ENCODE peak calls at places on chromosomes 3 and 15, in six cellular contexts. P, E, G, D, Y and L are unnamed samples.

GRCh38 chr3:136414476-136414875 is 164.3 kb downstream of the PCCB start:
- DNase-seq in P (no peak), E (no peak), G (no peak), D (no peak), Y (peak; percentile 9), L (no peak)

GRCh38 chr3:59880717-59881116 is 830.9 kb upstream of the CFAP20DC start:
- DNase-seq in P (no peak), E (no peak), G (no peak), D (no peak), Y (no peak), L (no peak)

GRCh38 chr15:39801641-39802309 is 19.1 kb upstream of the FSIP1 start:
- DNase-seq in P (peak; percentile 57), E (no peak), G (no peak), D (no peak), Y (peak; percentile 20), L (peak; percentile 66)

GRCh38 chr3:184970186-184970585 is 158.2 kb downstream of the VPS8 start:
- DNase-seq in P (no peak), E (no peak), G (no peak), D (no peak), Y (no peak), L (no peak)

GRCh38 chr15:63818191-63818590 is 15.6 kb downstream of the HERC1 start:
- DNase-seq in P (no peak), E (no peak), G (no peak), D (no peak), Y (no peak), L (no peak)

GRCh38 chr3:186241910-186242821 is 119.9 kb downstream of the DGKG start:
- DNase-seq in P (peak; percentile 87), E (no peak), G (peak; percentile 15), D (peak; percentile 39), Y (peak; percentile 93), L (peak; percentile 80)

GRCh38 chr15:71489570-71489969 is 320.8 kb upstream of the NR2E3 start:
- DNase-seq in P (no peak), E (no peak), G (no peak), D (no peak), Y (no peak), L (no peak)

GRCh38 chr3:160929595-160929994 is 173.6 kb downstream of the PPM1L start:
- DNase-seq in P (no peak), E (no peak), G (no peak), D (peak; percentile 13), Y (no peak), L (no peak)

DNA sequence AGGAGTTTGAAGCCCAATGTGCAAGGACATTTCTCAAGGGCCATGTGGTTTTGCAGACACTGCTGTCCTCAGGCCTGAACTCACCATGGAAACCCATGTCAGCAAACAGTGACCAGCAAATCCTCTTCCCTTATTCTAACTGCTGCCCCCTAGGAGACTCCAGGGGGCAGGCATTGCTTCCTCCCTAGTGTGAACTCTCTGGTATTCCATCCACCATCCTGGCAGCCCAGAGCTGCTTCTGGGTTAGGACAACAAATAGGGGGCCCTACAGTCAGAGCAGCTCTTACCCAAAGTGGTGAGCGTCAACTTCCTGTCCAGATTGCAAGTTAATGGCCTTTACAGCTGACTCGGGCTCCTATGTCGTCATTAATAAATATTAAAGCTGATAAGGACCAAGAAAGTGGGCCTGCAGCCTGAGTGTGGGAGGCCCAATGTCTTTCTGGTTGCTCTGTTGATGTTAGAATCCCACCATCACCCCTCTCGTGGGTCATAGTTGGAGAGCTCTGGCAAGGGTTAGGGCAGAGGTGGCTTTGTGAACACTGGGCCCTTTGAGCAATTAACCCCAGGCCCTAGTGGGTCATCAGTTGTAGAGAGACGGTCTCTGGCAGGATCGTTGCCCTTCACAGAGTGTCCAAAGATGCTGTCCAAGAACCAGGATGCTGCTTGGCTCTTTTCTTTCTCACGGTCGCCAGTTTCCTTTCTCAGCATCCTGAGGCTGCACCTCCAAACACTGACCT is 41.5 kb downstream of the TGM4 start:
- DNase-seq in P (peak; percentile 18), E (no peak), G (no peak), D (no peak), Y (peak; percentile 38), L (no peak)
- TF ChIP-seq CTCF in P (no peak), E (no peak), G (peak; percentile 3), D (peak; percentile 4), Y (peak; percentile 8), L (no peak)

GRCh38 chr15:29698030-29698701 is 124.1 kb downstream of the TJP1 start:
- DNase-seq in P (peak; percentile 76), E (no peak), G (no peak), D (peak; percentile 82), Y (no peak), L (no peak)

GRCh38 chr15:29693225-29693624 is 129.0 kb downstream of the TJP1 start:
- DNase-seq in P (no peak), E (no peak), G (no peak), D (peak; percentile 14), Y (no peak), L (no peak)

GRCh38 chr15:29696950-29697738 is 125.1 kb downstream of the TJP1 start:
- DNase-seq in P (no peak), E (no peak), G (no peak), D (no peak), Y (no peak), L (no peak)

GRCh38 chr15:29692527-29692926 is 129.7 kb downstream of the TJP1 start:
- DNase-seq in P (no peak), E (no peak), G (no peak), D (no peak), Y (no peak), L (no peak)

DNA sequence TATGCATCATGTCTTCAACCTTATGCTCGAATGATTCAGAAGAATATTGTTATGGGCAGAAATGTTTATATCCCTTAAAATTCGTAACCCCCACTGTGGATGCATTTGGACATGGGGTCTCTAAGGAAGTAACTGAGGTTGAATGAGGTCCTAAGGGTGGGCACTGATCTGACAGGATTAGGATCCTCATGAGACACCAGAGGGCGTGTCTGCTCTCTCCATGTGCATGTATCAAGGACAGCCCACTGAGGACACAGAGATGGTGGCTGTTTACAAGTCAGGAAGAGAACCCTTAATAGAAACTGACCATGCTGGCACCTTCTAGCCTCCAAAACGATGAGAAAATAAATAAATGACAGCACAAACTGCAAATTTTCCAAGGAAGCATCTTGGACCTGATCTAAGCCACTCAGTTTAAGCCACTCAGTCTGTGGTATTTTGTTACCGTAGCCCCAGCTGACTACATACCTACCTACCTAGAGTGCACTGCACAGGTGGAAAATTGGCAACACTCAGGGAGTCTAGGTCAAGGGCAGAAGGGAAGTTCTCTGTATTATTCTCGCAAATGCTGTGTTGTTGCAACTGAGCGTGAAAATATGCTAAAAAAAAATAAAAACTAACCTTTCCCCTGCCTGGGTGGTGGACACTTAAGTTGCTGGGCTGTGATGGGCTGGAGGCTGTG is 126.6 kb downstream of the TJP1 start:
- DNase-seq in P (no peak), E (no peak), G (no peak), D (no peak), Y (peak; percentile 26), L (no peak)
- TF ChIP-seq CTCF in P (no peak), E (no peak), G (no peak), D (no peak), Y (peak; percentile 27), L (no peak)

DNA sequence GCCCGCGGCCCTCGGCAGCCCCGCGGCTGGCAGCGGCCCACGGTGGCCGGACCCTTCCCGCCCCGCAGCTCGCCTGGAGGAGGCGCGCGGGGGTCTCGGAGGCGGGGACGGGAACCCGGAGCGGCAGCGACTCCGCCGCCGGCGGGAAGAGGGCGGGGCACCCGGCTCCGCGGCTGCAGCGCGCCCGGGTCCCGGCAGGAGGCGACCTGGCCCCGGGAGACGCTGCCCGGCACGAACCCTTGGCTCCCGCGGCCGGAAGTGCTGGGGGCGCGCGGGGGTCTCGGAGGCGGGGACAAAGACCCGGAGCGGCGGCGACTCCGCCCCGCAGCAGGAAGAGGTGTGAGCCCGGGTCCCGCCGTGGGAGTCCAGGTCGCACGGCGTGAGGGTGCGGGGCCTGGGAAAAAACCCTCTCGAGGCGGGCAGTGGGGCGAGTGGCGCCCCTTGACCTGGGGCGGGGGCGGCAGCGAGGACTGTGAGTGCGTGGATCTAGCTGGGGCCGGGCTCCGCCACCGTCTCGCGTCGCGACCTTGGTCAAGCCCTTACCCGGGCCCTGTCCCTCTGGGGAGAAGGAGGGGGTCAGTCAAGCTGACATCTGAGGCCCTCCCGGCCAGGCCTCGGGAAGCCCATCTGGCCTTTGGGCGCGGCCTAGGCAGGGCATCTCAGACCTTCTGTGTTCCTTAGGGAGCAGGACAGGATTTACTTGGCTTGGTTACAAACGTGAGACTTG is at the start of gene CIB2:
- DNase-seq in P (peak; percentile 87), E (no peak), G (peak; percentile 8), D (peak; percentile 51), Y (peak; percentile 83), L (peak; percentile 96)
- TF ChIP-seq CTCF in P (peak; percentile 94), E (peak; percentile 28), G (peak; percentile 47), D (peak; percentile 37), Y (peak; percentile 41), L (peak; percentile 86)

GRCh38 chr3:197749315-197749600 is 425 bp upstream of the FYTTD1 start:
- DNase-seq in P (peak; percentile 82), E (no peak), G (no peak), D (peak; percentile 34), Y (no peak), L (peak; percentile 65)

GRCh38 chr3:197748597-197749314 is 927 bp upstream of the FYTTD1 start:
- DNase-seq in P (no peak), E (peak; percentile 74), G (no peak), D (peak; percentile 55), Y (no peak), L (no peak)

GRCh38 chr3:197750863-197751737 is 1.4 kb downstream of the FYTTD1 start:
- DNase-seq in P (peak; percentile 78), E (no peak), G (no peak), D (peak; percentile 44), Y (peak; percentile 68), L (peak; percentile 38)

GRCh38 chr3:197749601-197750395 is at the start of gene FYTTD1:
- DNase-seq in P (peak; percentile 96), E (no peak), G (peak; percentile 53), D (peak; percentile 91), Y (peak; percentile 84), L (peak; percentile 93)

GRCh38 chr3:197750396-197750831 is 731 bp downstream of the FYTTD1 start:
- DNase-seq in P (peak; percentile 91), E (no peak), G (peak; percentile 50), D (peak; percentile 66), Y (peak; percentile 81), L (peak; percentile 83)
- TF ChIP-seq CTCF in P (peak; percentile 22), E (no peak), G (peak; percentile 24), D (peak; percentile 8), Y (no peak), L (no peak)

GRCh38 chr15:29938701-29939340 is 116.6 kb upstream of the TJP1 start:
- DNase-seq in P (no peak), E (no peak), G (no peak), D (no peak), Y (no peak), L (no peak)

GRCh38 chr15:29942548-29942947 is 120.3 kb upstream of the TJP1 start:
- DNase-seq in P (no peak), E (no peak), G (no peak), D (no peak), Y (no peak), L (no peak)

GRCh38 chr15:29944925-29945324 is 122.7 kb upstream of the TJP1 start:
- DNase-seq in P (no peak), E (no peak), G (no peak), D (no peak), Y (no peak), L (no peak)

GRCh38 chr15:29939404-29939803 is 117.1 kb upstream of the TJP1 start:
- DNase-seq in P (no peak), E (no peak), G (no peak), D (peak; percentile 53), Y (no peak), L (no peak)

GRCh38 chr15:29942144-29942543 is 119.9 kb upstream of the TJP1 start:
- DNase-seq in P (no peak), E (no peak), G (no peak), D (no peak), Y (peak; percentile 4), L (no peak)
- TF ChIP-seq CTCF in P (peak; percentile 24), E (peak; percentile 10), G (peak; percentile 52), D (peak; percentile 12), Y (no peak), L (no peak)

GRCh38 chr3:15332405-15333098 is at the start of gene SH3BP5:
- DNase-seq in P (peak; percentile 88), E (no peak), G (no peak), D (peak; percentile 69), Y (peak; percentile 76), L (peak; percentile 89)
- TF ChIP-seq CTCF in P (peak; percentile 78), E (peak; percentile 31), G (peak; percentile 57), D (peak; percentile 54), Y (peak; percentile 30), L (peak; percentile 76)